ENCODE peak calls at places on chromosomes 2 and 18, in nine cellular contexts. P is effector CD4-positive, alpha-beta T cell; I is nucleus accumbens; L is mesenchymal stem cell; B is substantia nigra; J is astrocyte; N is cardiac muscle cell; G is retinal pigment epithelial cell; E is pons. A is an unnamed sample.

GRCh38 chr18:50836521-50836957 is 16.7 kb upstream of the MRO start:
- DNase-seq in P (no peak), I (no peak), L (no peak), B (no peak), J (peak), N (no peak), G (peak), E (peak), A (no peak)

GRCh38 chr2:217794133-217794986 is 208.4 kb downstream of the TNS1 start:
- DNase-seq in P (no peak), I (no peak), L (no peak), B (no peak), J (no peak), N (no peak), G (no peak), E (no peak), A (no peak)

GRCh38 chr2:12075603-12076002 is 329.2 kb downstream of the LPIN1 start:
- DNase-seq in P (no peak), I (no peak), L (no peak), B (no peak), J (no peak), N (no peak), G (no peak), E (no peak), A (no peak)

GRCh38 chr2:45009928-45010705 is 865 bp upstream of the SIX2 start:
- DNase-seq in P (no peak), I (no peak), L (peak), B (no peak), J (no peak), N (peak), G (no peak), E (no peak), A (no peak)

GRCh38 chr2:16553222-16553621 is 112.4 kb downstream of the CYRIA start:
- DNase-seq in P (no peak), I (peak), L (peak), B (no peak), J (peak), N (peak), G (peak), E (peak), A (peak)

GRCh38 chr2:239920616-239921365 is 104.4 kb downstream of the NDUFA10 start:
- DNase-seq in P (no peak), I (no peak), L (no peak), B (no peak), J (no peak), N (no peak), G (no peak), E (no peak), A (no peak)

GRCh38 chr18:47260924-47261701 is 9.7 kb upstream of the SKOR2 start:
- DNase-seq in P (no peak), I (no peak), L (no peak), B (no peak), J (no peak), N (no peak), G (no peak), E (no peak), A (no peak)

GRCh38 chr2:86074256-86074655 is 31.4 kb downstream of the POLR1A start:
- DNase-seq in P (no peak), I (no peak), L (no peak), B (no peak), J (no peak), N (no peak), G (no peak), E (no peak), A (no peak)

GRCh38 chr18:52861558-52861957 is 521.6 kb downstream of the DCC start:
- DNase-seq in P (no peak), I (no peak), L (no peak), B (no peak), J (no peak), N (no peak), G (no peak), E (no peak), A (no peak)

GRCh38 chr2:134155134-134155533 is 98.7 kb upstream of the MGAT5 start:
- DNase-seq in P (no peak), I (no peak), L (no peak), B (no peak), J (no peak), N (no peak), G (no peak), E (no peak), A (no peak)

GRCh38 chr2:212725180-212725579 is 186.6 kb upstream of the ERBB4 start:
- DNase-seq in P (no peak), I (no peak), L (no peak), B (no peak), J (no peak), N (no peak), G (no peak), E (no peak), A (no peak)

GRCh38 chr18:57705011-57705410 is 83.4 kb upstream of the NARS1 start:
- DNase-seq in P (no peak), I (no peak), L (no peak), B (no peak), J (no peak), N (no peak), G (peak), E (no peak), A (no peak)

GRCh38 chr2:235550378-235550760 is 56.5 kb downstream of the AGAP1 start:
- DNase-seq in P (no peak), I (no peak), L (no peak), B (no peak), J (no peak), N (no peak), G (no peak), E (no peak), A (no peak)

GRCh38 chr18:77146249-77147080 is 13.9 kb upstream of the MBP start:
- DNase-seq in P (no peak), I (no peak), L (no peak), B (no peak), J (no peak), N (no peak), G (no peak), E (no peak), A (no peak)

GRCh38 chr2:199717587-199717907 is 133.4 kb downstream of the FTCDNL1 start:
- DNase-seq in P (no peak), I (no peak), L (no peak), B (no peak), J (no peak), N (no peak), G (no peak), E (no peak), A (no peak)

GRCh38 chr2:75456825-75457224 is 103.9 kb downstream of the EVA1A start:
- DNase-seq in P (no peak), I (no peak), L (no peak), B (no peak), J (no peak), N (no peak), G (no peak), E (no peak), A (no peak)

GRCh38 chr2:221850076-221850475 is 278.0 kb upstream of the EPHA4 start:
- DNase-seq in P (no peak), I (no peak), L (no peak), B (no peak), J (peak), N (no peak), G (no peak), E (no peak), A (no peak)

GRCh38 chr2:238461916-238462315 is 35.2 kb downstream of the ASB1 start:
- DNase-seq in P (no peak), I (no peak), L (no peak), B (no peak), J (no peak), N (no peak), G (no peak), E (no peak), A (no peak)

GRCh38 chr2:235394278-235394828 is 99.5 kb upstream of the AGAP1 start:
- DNase-seq in P (no peak), I (no peak), L (peak), B (no peak), J (peak), N (no peak), G (peak), E (no peak), A (no peak)

GRCh38 chr2:170985407-170985806 is 56.4 kb downstream of the GORASP2 start:
- DNase-seq in P (no peak), I (no peak), L (no peak), B (no peak), J (no peak), N (no peak), G (no peak), E (no peak), A (no peak)

GRCh38 chr2:236498369-236498768 is 71.3 kb upstream of the ACKR3 start:
- DNase-seq in P (no peak), I (no peak), L (peak), B (no peak), J (peak), N (no peak), G (peak), E (no peak), A (no peak)

GRCh38 chr2:25341753-25342371 is at the start of gene DNMT3A:
- DNase-seq in P (peak), I (peak), L (peak), B (peak), J (peak), N (peak), G (no peak), E (peak), A (peak)

GRCh38 chr2:239853121-239853520 is 172.0 kb downstream of the NDUFA10 start:
- DNase-seq in P (no peak), I (no peak), L (no peak), B (no peak), J (no peak), N (no peak), G (no peak), E (no peak), A (no peak)

GRCh38 chr2:31033032-31033431 is 105.2 kb downstream of the GALNT14 start:
- DNase-seq in P (no peak), I (no peak), L (no peak), B (no peak), J (no peak), N (no peak), G (no peak), E (no peak), A (no peak)

GRCh38 chr2:62071126-62071598 is 124.8 kb upstream of the B3GNT2 start:
- DNase-seq in P (no peak), I (no peak), L (no peak), B (no peak), J (no peak), N (no peak), G (no peak), E (no peak), A (no peak)

GRCh38 chr2:35184471-35184870 is 1171.1 kb upstream of the CRIM1 start:
- DNase-seq in P (no peak), I (no peak), L (no peak), B (no peak), J (no peak), N (no peak), G (no peak), E (no peak), A (no peak)

GRCh38 chr2:88053301-88053700 is 2.3 kb downstream of the KRCC1 start:
- DNase-seq in P (no peak), I (no peak), L (peak), B (no peak), J (peak), N (no peak), G (no peak), E (peak), A (peak)

GRCh38 chr2:215626812-215627281 is 191.0 kb upstream of the FN1 start:
- DNase-seq in P (no peak), I (no peak), L (no peak), B (no peak), J (peak), N (no peak), G (no peak), E (no peak), A (no peak)

GRCh38 chr2:60424233-60424632 is 129.2 kb downstream of the BCL11A start:
- DNase-seq in P (no peak), I (no peak), L (no peak), B (peak), J (no peak), N (peak), G (no peak), E (peak), A (no peak)

GRCh38 chr2:71664161-71664560 is 210.8 kb downstream of the DYSF start:
- DNase-seq in P (no peak), I (no peak), L (no peak), B (no peak), J (no peak), N (no peak), G (no peak), E (no peak), A (no peak)

GRCh38 chr2:150485114-150485870 is 2.2 kb downstream of the RND3 start:
- DNase-seq in P (no peak), I (peak), L (peak), B (peak), J (peak), N (peak), G (no peak), E (no peak), A (no peak)

GRCh38 chr2:190765386-190766173 is 115.0 kb upstream of the GLS start:
- DNase-seq in P (no peak), I (no peak), L (peak), B (no peak), J (peak), N (no peak), G (peak), E (no peak), A (no peak)

GRCh38 chr2:228674155-228674554 is 492.7 kb upstream of the SPHKAP start:
- DNase-seq in P (no peak), I (no peak), L (no peak), B (no peak), J (no peak), N (no peak), G (no peak), E (no peak), A (no peak)

GRCh38 chr18:58104071-58104470 is 60.0 kb downstream of the NEDD4L start:
- DNase-seq in P (no peak), I (no peak), L (no peak), B (no peak), J (no peak), N (no peak), G (no peak), E (no peak), A (no peak)

GRCh38 chr2:152623076-152623740 is 94.1 kb downstream of the PRPF40A start:
- DNase-seq in P (no peak), I (no peak), L (no peak), B (peak), J (no peak), N (no peak), G (no peak), E (peak), A (no peak)